ENCODE peak calls at places on chromosomes 16 and 17, in eight cellular contexts. U is cardiac fibroblast, Z is heart right ventricle, Y is astrocyte, I is ascending aorta, T is nephron progenitor cell, C is WTC11, O is choroid plexus epithelial cell. G is an unnamed sample.

GRCh38 chr17:43338886-43339516 is 59.8 kb upstream of the ARL4D start:
- DNase-seq in U (peak; percentile 63), Z (peak; percentile 70), Y (no peak), I (peak; percentile 87), T (peak; percentile 73), C (peak; percentile 77), O (peak; percentile 48), G (peak; percentile 41)

GRCh38 chr17:75959839-75960511 is 19.0 kb downstream of the ACOX1 start:
- DNase-seq in U (no peak), Z (no peak), Y (no peak), I (no peak), T (no peak), C (no peak), O (no peak), G (no peak)

GRCh38 chr17:49575524-49576120 is at the start of gene NXPH3:
- DNase-seq in U (peak; percentile 46), Z (peak; percentile 62), Y (no peak), I (peak; percentile 81), T (peak; percentile 82), C (peak; percentile 87), O (peak; percentile 40), G (peak; percentile 68)

GRCh38 chr16:12096162-12096781 is 119.7 kb downstream of the SNX29 start:
- DNase-seq in U (peak; percentile 50), Z (no peak), Y (peak; percentile 15), I (no peak), T (no peak), C (no peak), O (no peak), G (no peak)

GRCh38 chr17:59506907-59507726 is 58.3 kb upstream of the DHX40 start:
- DNase-seq in U (peak; percentile 39), Z (no peak), Y (peak; percentile 26), I (no peak), T (no peak), C (no peak), O (no peak), G (no peak)

GRCh38 chr17:20141201-20141999 is 132.2 kb downstream of the SPECC1 start:
- DNase-seq in U (no peak), Z (no peak), Y (no peak), I (no peak), T (no peak), C (no peak), O (no peak), G (no peak)

GRCh38 chr16:57134982-57135381 is 42.6 kb downstream of the CPNE2 start:
- DNase-seq in U (no peak), Z (no peak), Y (no peak), I (no peak), T (no peak), C (no peak), O (no peak), G (no peak)

GRCh38 chr16:27318399-27319256 is 4.9 kb downstream of the IL4R start:
- DNase-seq in U (peak; percentile 65), Z (no peak), Y (no peak), I (peak; percentile 76), T (no peak), C (peak; percentile 19), O (peak; percentile 94), G (no peak)

GRCh38 chr16:23666919-23667659 is 11.6 kb upstream of the PLK1 start:
- DNase-seq in U (no peak), Z (no peak), Y (no peak), I (no peak), T (no peak), C (no peak), O (no peak), G (no peak)

GRCh38 chr17:67138392-67138791 is 94.0 kb downstream of the CACNG1 start:
- DNase-seq in U (no peak), Z (no peak), Y (no peak), I (no peak), T (no peak), C (no peak), O (no peak), G (no peak)

GRCh38 chr17:67139289-67139688 is 94.9 kb downstream of the CACNG1 start:
- DNase-seq in U (no peak), Z (no peak), Y (peak; percentile 13), I (no peak), T (no peak), C (no peak), O (no peak), G (no peak)

GRCh38 chr17:67137860-67138259 is 93.5 kb downstream of the CACNG1 start:
- DNase-seq in U (no peak), Z (no peak), Y (no peak), I (no peak), T (no peak), C (no peak), O (no peak), G (no peak)

GRCh38 chr17:67137026-67137370 is 92.6 kb downstream of the CACNG1 start:
- DNase-seq in U (no peak), Z (no peak), Y (peak; percentile 12), I (no peak), T (no peak), C (no peak), O (no peak), G (no peak)

DNA sequence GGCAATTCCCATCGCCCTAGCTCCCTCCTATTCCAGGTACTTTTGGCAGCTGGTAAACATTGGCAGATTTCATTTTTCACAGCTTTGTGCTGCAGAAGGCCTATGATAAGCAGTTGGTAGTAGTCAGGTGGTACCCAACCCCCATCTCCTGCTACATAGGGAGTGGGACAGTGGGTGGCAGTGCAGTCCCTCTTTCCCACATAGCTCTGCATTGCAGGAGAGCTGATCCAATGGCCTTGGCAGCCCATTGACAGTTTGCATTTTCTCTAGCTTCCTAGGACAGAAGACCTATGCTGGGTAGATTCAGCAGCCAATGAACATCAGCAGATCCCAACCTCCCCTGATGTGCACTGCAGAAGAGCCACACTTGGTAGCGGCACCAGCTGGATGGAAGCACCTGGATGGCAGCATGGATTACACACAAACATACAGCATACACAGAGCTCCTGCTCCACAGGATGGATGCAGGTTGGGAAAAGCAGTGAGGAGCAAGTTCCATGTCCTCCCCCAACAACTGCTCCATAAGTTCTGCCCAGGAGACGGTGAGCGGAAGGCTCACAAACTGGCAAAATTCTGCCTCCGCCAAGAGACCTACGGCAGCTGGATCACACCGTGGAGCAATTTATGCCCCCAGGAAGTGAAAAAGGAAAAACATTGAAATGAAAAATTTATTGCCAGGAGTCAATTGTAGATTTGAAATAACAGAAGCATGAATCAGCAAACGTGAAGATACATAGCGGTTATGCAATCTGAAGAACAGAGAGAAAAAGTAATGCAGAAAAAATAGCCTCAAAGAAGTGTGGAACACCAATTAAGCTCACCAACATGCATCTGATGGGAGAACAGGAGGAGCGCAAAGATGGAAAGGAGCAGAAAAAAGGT is 95.7 kb downstream of the CACNG1 start:
- DNase-seq in U (peak; percentile 68), Z (no peak), Y (peak; percentile 57), I (no peak), T (no peak), C (peak; percentile 30), O (peak; percentile 74), G (no peak)
- TF ChIP-seq CTCF in U (no peak), Z (no peak), Y (no peak), I (no peak), T (no peak), C (no peak), O (no peak), G (no peak)

DNA sequence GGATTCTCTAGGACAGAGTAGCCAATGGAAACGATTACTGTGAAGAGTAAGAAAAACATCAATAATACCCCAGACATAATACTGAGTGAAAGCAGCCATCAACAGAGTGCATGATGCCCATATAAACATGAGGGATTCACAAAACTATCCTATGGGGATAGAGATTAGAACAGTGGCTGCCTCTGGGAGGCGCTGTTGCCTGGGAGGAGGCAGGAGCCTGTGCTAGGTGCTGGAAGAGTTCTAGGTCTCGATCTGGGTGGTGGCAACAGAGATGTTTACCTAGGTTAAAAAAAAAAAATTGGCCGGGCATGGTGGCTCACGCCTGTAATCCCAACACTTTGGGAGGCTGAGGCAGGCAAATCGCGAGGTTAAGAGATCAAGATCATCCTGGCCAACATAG is 7.9 kb downstream of the FA2H start:
- DNase-seq in U (no peak), Z (no peak), Y (no peak), I (no peak), T (no peak), C (peak; percentile 61), O (no peak), G (no peak)
- TF ChIP-seq CTCF in U (no peak), Z (no peak), Y (no peak), I (no peak), T (no peak), C (peak; percentile 52), O (peak; percentile 8), G (no peak)

DNA sequence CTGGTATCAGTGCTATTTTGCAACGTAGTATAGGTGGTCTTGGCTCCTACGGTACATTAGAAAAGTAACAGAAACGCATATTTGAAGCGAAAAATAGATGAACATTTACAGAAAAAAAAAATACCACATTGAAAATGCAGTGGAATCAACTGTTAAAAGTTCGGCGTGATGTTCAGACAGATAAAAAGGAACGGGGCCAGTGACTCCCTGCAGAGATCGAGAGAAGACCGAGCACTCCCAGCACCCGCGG is 440 bp upstream of the ZNF778 start:
- DNase-seq in U (no peak), Z (no peak), Y (no peak), I (no peak), T (no peak), C (no peak), O (no peak), G (no peak)
- TF ChIP-seq CTCF in U (no peak), Z (no peak), Y (no peak), I (no peak), T (no peak), C (no peak), O (no peak), G (no peak)

GRCh38 chr16:4264546-4264945 is 8.3 kb downstream of the TFAP4 start:
- DNase-seq in U (no peak), Z (no peak), Y (no peak), I (no peak), T (no peak), C (no peak), O (no peak), G (no peak)

GRCh38 chr16:4263504-4264436 is 9.1 kb downstream of the TFAP4 start:
- DNase-seq in U (peak; percentile 81), Z (peak; percentile 81), Y (no peak), I (peak; percentile 72), T (peak; percentile 83), C (peak; percentile 86), O (peak; percentile 89), G (no peak)

GRCh38 chr16:4260360-4260759 is 12.5 kb downstream of the TFAP4 start:
- DNase-seq in U (no peak), Z (no peak), Y (no peak), I (no peak), T (no peak), C (no peak), O (no peak), G (no peak)

GRCh38 chr16:4262303-4262835 is 10.5 kb downstream of the TFAP4 start:
- DNase-seq in U (no peak), Z (no peak), Y (no peak), I (no peak), T (no peak), C (no peak), O (no peak), G (no peak)

DNA sequence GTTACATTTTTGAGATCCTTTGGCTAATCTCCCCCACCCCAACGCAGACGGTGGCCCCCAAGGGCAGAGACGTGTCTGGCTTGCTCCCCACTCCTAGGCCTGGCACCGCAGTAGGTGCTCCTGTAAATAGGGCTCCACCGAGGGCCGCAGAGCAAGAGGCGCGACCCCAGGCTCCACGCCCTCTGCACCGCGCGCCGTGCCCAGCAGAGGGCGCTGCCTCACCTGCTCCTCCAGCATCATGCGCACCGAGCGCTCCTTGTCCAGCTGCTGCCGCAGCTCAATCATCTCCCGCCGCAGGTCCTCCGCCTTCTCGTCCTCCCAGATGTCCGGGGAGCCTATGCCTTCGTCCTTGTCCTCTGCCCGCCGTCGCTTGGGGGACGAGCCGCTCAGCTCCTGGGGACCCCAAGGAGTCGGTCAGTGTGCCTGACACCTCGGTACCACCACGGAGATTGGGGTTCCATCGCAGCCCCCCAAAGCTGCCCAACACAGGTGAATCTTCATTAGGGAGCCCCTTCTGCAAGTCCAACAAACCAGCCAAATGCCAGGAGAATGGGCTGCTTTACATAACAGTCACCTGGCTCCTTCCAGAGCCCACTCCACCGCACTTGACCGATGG is 11.2 kb downstream of the TFAP4 start:
- DNase-seq in U (peak; percentile 35), Z (no peak), Y (peak; percentile 5), I (no peak), T (peak; percentile 84), C (peak; percentile 90), O (no peak), G (peak; percentile 58)
- TF ChIP-seq CTCF in U (peak; percentile 63), Z (peak; percentile 62), Y (peak; percentile 23), I (peak; percentile 72), T (peak; percentile 95), C (peak; percentile 99), O (peak; percentile 65), G (peak; percentile 79)

G was measured in progenitor cell of endocrine pancreas.